ENCODE peak calls at places on chromosomes 1 and 21, in eight cellular contexts. U is HL-60, I is cardiac fibroblast, F is heart left ventricle, T is small intestine, C is A549, Z is skeletal muscle cell, G is HAP-1. D is an unnamed sample.

GRCh38 chr1:212161231-212161781 is 123.9 kb upstream of the PPP2R5A start:
- DNase-seq in F (no peak), I (peak; percentile 79), U (no peak), G (no peak), T (peak; percentile 49), Z (peak; percentile 64), C (no peak), D (no peak)

GRCh38 chr1:9900142-9901043 is 9.7 kb downstream of the CTNNBIP1 start:
- DNase-seq in T (peak; percentile 87), C (no peak), G (no peak), I (peak; percentile 48), U (peak; percentile 93), F (peak; percentile 83), Z (no peak), D (peak; percentile 79)

GRCh38 chr1:154730251-154730650 is 122.3 kb upstream of the ADAR start:
- DNase-seq in Z (no peak), C (peak; percentile 75), I (peak; percentile 77), G (peak; percentile 54), U (no peak), F (peak; percentile 62), T (peak; percentile 34), D (no peak)

GRCh38 chr1:119646521-119647227 is 1.4 kb downstream of the ZNF697 start:
- DNase-seq in U (no peak), Z (peak; percentile 48), F (no peak), T (no peak), C (no peak), G (no peak), I (peak; percentile 47), D (no peak)

GRCh38 chr1:225767591-225768540 is 9.8 kb upstream of the SRP9 start:
- DNase-seq in U (no peak), I (peak; percentile 95), T (no peak), Z (no peak), C (no peak), G (peak; percentile 5), F (peak; percentile 80), D (peak; percentile 93)

GRCh38 chr1:161068306-161069200 is 1.1 kb downstream of the ARHGAP30 start:
- DNase-seq in F (peak; percentile 68), G (no peak), C (no peak), T (peak; percentile 65), U (peak; percentile 96), Z (no peak), I (no peak), D (peak; percentile 85)

GRCh38 chr1:11797525-11798216 is 8.1 kb downstream of the MTHFR start:
- DNase-seq in C (no peak), U (no peak), I (peak; percentile 97), Z (no peak), T (no peak), F (peak; percentile 72), G (no peak), D (peak; percentile 89)

GRCh38 chr1:38046884-38047602 is 450 bp upstream of the POU3F1 start:
- DNase-seq in C (peak; percentile 68), G (peak; percentile 94), U (peak; percentile 24), T (peak; percentile 52), I (peak; percentile 82), Z (peak; percentile 30), F (peak; percentile 90), D (peak; percentile 95)

GRCh38 chr1:216045400-216045799 is 377.8 kb downstream of the USH2A start:
- DNase-seq in U (no peak), G (no peak), T (no peak), C (no peak), I (peak; percentile 58), F (no peak), Z (peak; percentile 94), D (no peak)

GRCh38 chr1:54239603-54240002 is 39.6 kb downstream of the MRPL37 start:
- DNase-seq in U (no peak), I (no peak), G (no peak), Z (no peak), T (no peak), F (no peak), C (no peak), D (no peak)

GRCh38 chr1:208149776-208150514 is 94.2 kb downstream of the PLXNA2 start:
- DNase-seq in G (no peak), C (peak; percentile 6), U (no peak), T (peak; percentile 86), F (peak; percentile 40), I (peak; percentile 37), Z (no peak), D (no peak)

GRCh38 chr1:209162651-209163050 is 420.9 kb upstream of the CAMK1G start:
- DNase-seq in G (no peak), U (no peak), T (no peak), Z (no peak), F (no peak), I (no peak), C (no peak), D (no peak)

GRCh38 chr1:5911871-5912271 is 80.4 kb downstream of the NPHP4 start:
- DNase-seq in T (no peak), I (no peak), F (no peak), Z (no peak), U (no peak), G (no peak), C (no peak), D (no peak)

GRCh38 chr1:18957532-18958295 is 1.2 kb upstream of the IFFO2 start:
- DNase-seq in I (no peak), U (no peak), Z (no peak), F (no peak), G (no peak), T (no peak), C (no peak), D (peak; percentile 56)
- H3K4me3 ChIP-seq in I (no peak overlapping the region), U (no peak overlapping the region), Z (peak overlapping the region; percentile 75), F (peak overlapping the region; percentile 86), G (no peak overlapping the region), T (no peak overlapping the region), C (no peak overlapping the region), D (peak overlapping the region; percentile 65)

GRCh38 chr1:78651247-78651646 is 1.6 kb downstream of the IFI44 start:
- DNase-seq in C (no peak), F (no peak), T (peak; percentile 28), I (no peak), G (no peak), Z (peak; percentile 56), U (no peak), D (no peak)
- H3K4me3 ChIP-seq in C (no peak overlapping the region), F (peak overlapping the region; percentile 71), T (no peak overlapping the region), I (no peak overlapping the region), G (no peak overlapping the region), Z (peak overlapping the region; percentile 36), U (no peak overlapping the region), D (peak overlapping the region; percentile 48)

GRCh38 chr21:42108554-42108885 is 37.4 kb downstream of the UMODL1 start:
- DNase-seq in F (no peak), I (no peak), C (no peak), G (no peak), T (no peak), Z (no peak), U (no peak), D (peak; percentile 64)
- H3K4me3 ChIP-seq in F (no peak overlapping the region), I (no peak overlapping the region), C (no peak overlapping the region), G (no peak overlapping the region), T (no peak overlapping the region), Z (no peak overlapping the region), U (no peak overlapping the region), D (no peak overlapping the region)

GRCh38 chr1:95021794-95022193 is 51.0 kb downstream of the ALG14 start:
- DNase-seq in I (peak; percentile 46), U (no peak), G (no peak), F (peak; percentile 40), C (no peak), Z (no peak), T (no peak), D (no peak)
- H3K4me3 ChIP-seq in I (no peak overlapping the region), U (no peak overlapping the region), G (no peak overlapping the region), F (peak overlapping the region; percentile 15), C (no peak overlapping the region), Z (peak overlapping the region; percentile 11), T (no peak overlapping the region), D (peak overlapping the region; percentile 22)

DNA sequence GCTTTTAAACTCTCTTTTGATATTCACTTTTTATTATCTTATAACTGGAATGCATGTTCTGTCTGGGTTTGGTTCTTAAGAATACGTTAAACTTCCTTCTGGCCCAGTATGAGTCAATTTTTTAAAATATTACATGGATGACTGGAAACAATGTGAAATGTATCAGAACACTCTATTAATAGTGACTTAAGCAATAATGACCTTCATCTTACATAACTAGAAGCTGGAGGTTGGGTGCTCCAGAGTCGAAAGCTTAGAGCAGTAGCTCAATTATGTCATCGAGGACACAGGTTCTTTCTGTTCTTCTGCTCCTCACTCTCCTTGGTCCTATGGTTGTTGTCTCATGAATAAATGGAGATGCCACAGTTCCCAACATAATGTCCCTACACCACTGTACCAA is 91.6 kb upstream of the FOXD3 start:
- DNase-seq in I (no peak), C (no peak), F (no peak), Z (no peak), U (no peak), G (no peak), T (no peak), D (no peak)
- H3K4me3 ChIP-seq in I (no peak overlapping the region), C (no peak overlapping the region), F (no peak overlapping the region), Z (no peak overlapping the region), U (no peak overlapping the region), G (no peak overlapping the region), T (no peak overlapping the region), D (no peak overlapping the region)

DNA sequence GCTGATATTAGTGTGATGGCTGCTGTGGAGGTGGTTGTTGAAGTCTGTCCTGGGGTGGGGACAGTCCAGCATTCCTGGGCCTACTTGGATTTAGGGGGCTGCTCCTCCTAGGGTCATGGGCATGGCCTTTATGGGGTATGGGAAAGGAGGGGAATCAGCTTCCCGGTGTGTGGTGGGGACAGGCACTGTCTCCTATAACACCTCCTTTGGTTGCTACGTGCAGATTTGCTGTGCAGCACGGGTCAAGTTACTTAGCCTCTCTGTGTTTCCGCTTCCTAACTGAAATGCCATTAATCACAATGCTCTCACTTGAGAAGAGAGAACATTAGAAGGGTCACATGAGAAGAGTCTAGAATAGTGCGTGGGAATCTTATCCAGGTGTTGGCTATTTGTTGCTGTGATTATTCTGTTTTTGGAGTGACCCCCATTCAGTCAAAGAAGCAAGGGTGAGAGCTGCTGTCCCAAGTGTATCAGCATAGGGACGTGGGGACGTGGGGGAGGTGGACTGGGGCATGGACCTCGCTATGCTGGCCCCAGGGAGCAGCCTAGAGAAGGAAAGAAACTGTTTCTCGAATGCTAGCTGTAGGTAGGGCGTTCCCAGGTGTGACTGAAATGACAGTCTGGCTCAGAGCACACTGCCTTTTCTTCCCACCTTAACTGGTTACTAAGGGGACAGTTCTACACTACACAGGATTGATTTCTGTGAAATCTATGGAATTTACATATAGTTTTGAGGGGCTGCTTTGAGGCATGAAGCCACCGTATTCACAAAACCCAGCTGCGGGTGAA is 19.9 kb downstream of the SOX13 start:
- DNase-seq in U (no peak), C (no peak), F (no peak), G (no peak), T (no peak), Z (no peak), I (no peak), D (no peak)
- H3K4me3 ChIP-seq in U (no peak overlapping the region), C (no peak overlapping the region), F (no peak overlapping the region), G (no peak overlapping the region), T (no peak overlapping the region), Z (no peak overlapping the region), I (no peak overlapping the region), D (no peak overlapping the region)